ENCODE peak calls at places on chromosomes 2 and 18, in seven cellular contexts. P, K, H, G, F, I and R are unnamed samples.

GRCh38 chr2:40199758-40200157 is 252.1 kb downstream of the SLC8A1 start:
- DNase-seq in P (no peak), K (peak), H (no peak), G (no peak), F (no peak), I (no peak), R (no peak)

GRCh38 chr18:33901894-33902512 is 322.7 kb downstream of the NOL4 start:
- DNase-seq in P (no peak), K (no peak), H (no peak), G (no peak), F (no peak), I (no peak), R (no peak)

GRCh38 chr2:201201371-201201770 is 18.4 kb downstream of the CASP10 start:
- DNase-seq in P (no peak), K (no peak), H (no peak), G (no peak), F (no peak), I (no peak), R (no peak)

GRCh38 chr18:48279312-48279711 is 129.9 kb downstream of the ZBTB7C start:
- DNase-seq in P (no peak), K (no peak), H (no peak), G (no peak), F (no peak), I (no peak), R (no peak)

GRCh38 chr2:55887351-55887750 is 36.2 kb downstream of the EFEMP1 start:
- DNase-seq in P (no peak), K (peak), H (no peak), G (no peak), F (no peak), I (no peak), R (no peak)

GRCh38 chr2:144511945-144512344 is 8.0 kb downstream of the ZEB2 start:
- DNase-seq in P (no peak), K (no peak), H (no peak), G (no peak), F (no peak), I (no peak), R (no peak)

GRCh38 chr18:42292654-42293053 is 337.6 kb downstream of the PIK3C3 start:
- DNase-seq in P (no peak), K (no peak), H (no peak), G (no peak), F (no peak), I (no peak), R (no peak)

GRCh38 chr2:169082995-169083394 is 13.6 kb downstream of the DHRS9 start:
- DNase-seq in P (no peak), K (no peak), H (no peak), G (no peak), F (no peak), I (no peak), R (peak)

GRCh38 chr2:30877833-30878232 is 70.6 kb upstream of the CAPN13 start:
- DNase-seq in P (no peak), K (no peak), H (no peak), G (no peak), F (no peak), I (no peak), R (no peak)

GRCh38 chr2:189799531-189799930 is 15.3 kb downstream of the PMS1 start:
- DNase-seq in P (no peak), K (peak), H (no peak), G (no peak), F (peak), I (no peak), R (no peak)

GRCh38 chr18:47724186-47724975 is 206.1 kb downstream of the SMAD2 start:
- DNase-seq in P (no peak), K (no peak), H (no peak), G (no peak), F (no peak), I (no peak), R (no peak)

GRCh38 chr18:66558773-66559172 is 45.1 kb downstream of the CDH19 start:
- DNase-seq in P (no peak), K (no peak), H (no peak), G (peak), F (peak), I (no peak), R (no peak)

GRCh38 chr2:163198972-163199371 is 360.4 kb upstream of the KCNH7 start:
- DNase-seq in P (no peak), K (no peak), H (no peak), G (no peak), F (no peak), I (no peak), R (no peak)

GRCh38 chr18:23406271-23406787 is 46.8 kb upstream of the RIOK3 start:
- DNase-seq in P (no peak), K (peak), H (no peak), G (no peak), F (peak), I (no peak), R (peak)